ENCODE peak calls at places on chromosomes 13 and 19, in seven cellular contexts. One of them, this sample, is unnamed.

GRCh38 chr13:98930014-98930625 is 47.7 kb downstream of the DOCK9 start:
- DNase-seq in foreskin fibroblast: no peak
- DNase-seq in left ventricle myocardium inferior: no peak
- DNase-seq in fibroblast of the aortic adventitia: no peak
- DNase-seq in B cell: peak
- DNase-seq in mammary epithelial cell: no peak
- DNase-seq in cardiac muscle cell: no peak
- DNase-seq in this sample: peak

GRCh38 chr19:55686311-55687050 is 11.5 kb downstream of the EPN1 start:
- DNase-seq in B cell: no peak
- DNase-seq in left ventricle myocardium inferior: peak
- DNase-seq in cardiac muscle cell: no peak
- DNase-seq in foreskin fibroblast: no peak
- DNase-seq in mammary epithelial cell: no peak
- DNase-seq in fibroblast of the aortic adventitia: no peak
- DNase-seq in this sample: no peak

GRCh38 chr19:18708452-18709231 is 25.2 kb downstream of the CRTC1 start:
- DNase-seq in B cell: no peak
- DNase-seq in fibroblast of the aortic adventitia: no peak
- DNase-seq in cardiac muscle cell: no peak
- DNase-seq in mammary epithelial cell: no peak
- DNase-seq in foreskin fibroblast: no peak
- DNase-seq in left ventricle myocardium inferior: peak
- DNase-seq in this sample: no peak

GRCh38 chr19:1343026-1343425 is 40.7 kb upstream of the NDUFS7 start:
- DNase-seq in B cell: no peak
- DNase-seq in foreskin fibroblast: peak
- DNase-seq in cardiac muscle cell: peak
- DNase-seq in mammary epithelial cell: no peak
- DNase-seq in left ventricle myocardium inferior: no peak
- DNase-seq in fibroblast of the aortic adventitia: peak
- DNase-seq in this sample: no peak

GRCh38 chr13:26503826-26504594 is 53.5 kb upstream of the WASF3 start:
- DNase-seq in mammary epithelial cell: no peak
- DNase-seq in foreskin fibroblast: no peak
- DNase-seq in B cell: no peak
- DNase-seq in fibroblast of the aortic adventitia: no peak
- DNase-seq in left ventricle myocardium inferior: no peak
- DNase-seq in cardiac muscle cell: no peak
- DNase-seq in this sample: no peak

GRCh38 chr13:80881495-80882482 is 540.9 kb upstream of the SPRY2 start:
- DNase-seq in mammary epithelial cell: peak
- DNase-seq in fibroblast of the aortic adventitia: peak
- DNase-seq in cardiac muscle cell: peak
- DNase-seq in foreskin fibroblast: peak
- DNase-seq in left ventricle myocardium inferior: no peak
- DNase-seq in B cell: no peak
- DNase-seq in this sample: no peak

GRCh38 chr13:39656325-39656677 is 839 bp downstream of the COG6 start:
- DNase-seq in left ventricle myocardium inferior: no peak
- DNase-seq in fibroblast of the aortic adventitia: peak
- DNase-seq in cardiac muscle cell: peak
- DNase-seq in foreskin fibroblast: no peak
- DNase-seq in mammary epithelial cell: peak
- DNase-seq in B cell: no peak
- DNase-seq in this sample: no peak

GRCh38 chr19:55923556-55923955 is 8.6 kb downstream of the NLRP13 start:
- DNase-seq in fibroblast of the aortic adventitia: no peak
- DNase-seq in left ventricle myocardium inferior: no peak
- DNase-seq in B cell: no peak
- DNase-seq in mammary epithelial cell: no peak
- DNase-seq in cardiac muscle cell: no peak
- DNase-seq in foreskin fibroblast: no peak
- DNase-seq in this sample: no peak

GRCh38 chr19:5571777-5572176 is 4.0 kb upstream of the TINCR start:
- DNase-seq in foreskin fibroblast: no peak
- DNase-seq in left ventricle myocardium inferior: no peak
- DNase-seq in cardiac muscle cell: no peak
- DNase-seq in fibroblast of the aortic adventitia: no peak
- DNase-seq in B cell: no peak
- DNase-seq in mammary epithelial cell: no peak
- DNase-seq in this sample: no peak

GRCh38 chr13:91946498-91947070 is 548.2 kb downstream of the GPC5 start:
- DNase-seq in fibroblast of the aortic adventitia: peak
- DNase-seq in cardiac muscle cell: peak
- DNase-seq in foreskin fibroblast: peak
- DNase-seq in B cell: no peak
- DNase-seq in mammary epithelial cell: peak
- DNase-seq in left ventricle myocardium inferior: no peak
- DNase-seq in this sample: no peak

GRCh38 chr19:42368765-42369164 is 21.3 kb downstream of the CNFN start:
- DNase-seq in mammary epithelial cell: no peak
- DNase-seq in left ventricle myocardium inferior: no peak
- DNase-seq in cardiac muscle cell: no peak
- DNase-seq in fibroblast of the aortic adventitia: no peak
- DNase-seq in B cell: no peak
- DNase-seq in foreskin fibroblast: no peak
- DNase-seq in this sample: no peak

GRCh38 chr13:41505209-41505835 is 48.0 kb downstream of the RGCC start:
- DNase-seq in cardiac muscle cell: peak
- DNase-seq in left ventricle myocardium inferior: no peak
- DNase-seq in fibroblast of the aortic adventitia: peak
- DNase-seq in B cell: no peak
- DNase-seq in mammary epithelial cell: peak
- DNase-seq in foreskin fibroblast: peak
- DNase-seq in this sample: no peak

GRCh38 chr13:25874907-25875306 is 176.9 kb downstream of the SHISA2 start:
- DNase-seq in cardiac muscle cell: no peak
- DNase-seq in fibroblast of the aortic adventitia: no peak
- DNase-seq in foreskin fibroblast: no peak
- DNase-seq in mammary epithelial cell: no peak
- DNase-seq in left ventricle myocardium inferior: no peak
- DNase-seq in B cell: no peak
- DNase-seq in this sample: peak

GRCh38 chr13:74052402-74052928 is 81.7 kb downstream of the KLF12 start:
- DNase-seq in mammary epithelial cell: no peak
- DNase-seq in cardiac muscle cell: no peak
- DNase-seq in left ventricle myocardium inferior: no peak
- DNase-seq in foreskin fibroblast: no peak
- DNase-seq in B cell: no peak
- DNase-seq in fibroblast of the aortic adventitia: no peak
- DNase-seq in this sample: peak

GRCh38 chr19:35088514-35088913 is 27.1 kb upstream of the FXYD3 start:
- DNase-seq in foreskin fibroblast: peak
- DNase-seq in fibroblast of the aortic adventitia: peak
- DNase-seq in left ventricle myocardium inferior: no peak
- DNase-seq in cardiac muscle cell: peak
- DNase-seq in B cell: no peak
- DNase-seq in mammary epithelial cell: peak
- DNase-seq in this sample: no peak

GRCh38 chr19:8221161-8221560 is 12.0 kb downstream of the CERS4 start:
- DNase-seq in cardiac muscle cell: no peak
- DNase-seq in mammary epithelial cell: no peak
- DNase-seq in B cell: no peak
- DNase-seq in fibroblast of the aortic adventitia: no peak
- DNase-seq in foreskin fibroblast: peak
- DNase-seq in left ventricle myocardium inferior: no peak
- DNase-seq in this sample: no peak

GRCh38 chr19:5020368-5020767 is 51.5 kb downstream of the KDM4B start:
- DNase-seq in fibroblast of the aortic adventitia: no peak
- DNase-seq in left ventricle myocardium inferior: no peak
- DNase-seq in foreskin fibroblast: no peak
- DNase-seq in B cell: no peak
- DNase-seq in mammary epithelial cell: no peak
- DNase-seq in cardiac muscle cell: no peak
- DNase-seq in this sample: no peak

GRCh38 chr19:18861917-18862316 is 30.2 kb downstream of the UPF1 start:
- DNase-seq in left ventricle myocardium inferior: no peak
- DNase-seq in cardiac muscle cell: no peak
- DNase-seq in mammary epithelial cell: no peak
- DNase-seq in B cell: no peak
- DNase-seq in fibroblast of the aortic adventitia: no peak
- DNase-seq in foreskin fibroblast: no peak
- DNase-seq in this sample: no peak

GRCh38 chr19:10516671-10517286 is 468 bp downstream of the S1PR5 start:
- DNase-seq in B cell: no peak
- DNase-seq in foreskin fibroblast: no peak
- DNase-seq in cardiac muscle cell: no peak
- DNase-seq in left ventricle myocardium inferior: no peak
- DNase-seq in mammary epithelial cell: peak
- DNase-seq in fibroblast of the aortic adventitia: no peak
- DNase-seq in this sample: no peak

GRCh38 chr19:18710986-18711751 is 27.7 kb downstream of the CRTC1 start:
- DNase-seq in cardiac muscle cell: peak
- DNase-seq in mammary epithelial cell: no peak
- DNase-seq in left ventricle myocardium inferior: peak
- DNase-seq in fibroblast of the aortic adventitia: peak
- DNase-seq in B cell: no peak
- DNase-seq in foreskin fibroblast: peak
- DNase-seq in this sample: no peak

GRCh38 chr19:33487901-33488817 is 33.4 kb downstream of the PEPD start:
- DNase-seq in B cell: no peak
- DNase-seq in cardiac muscle cell: no peak
- DNase-seq in mammary epithelial cell: no peak
- DNase-seq in foreskin fibroblast: no peak
- DNase-seq in left ventricle myocardium inferior: no peak
- DNase-seq in fibroblast of the aortic adventitia: no peak
- DNase-seq in this sample: no peak

GRCh38 chr13:28423010-28423409 is 71.9 kb downstream of the FLT1 start:
- DNase-seq in foreskin fibroblast: no peak
- DNase-seq in cardiac muscle cell: no peak
- DNase-seq in left ventricle myocardium inferior: peak
- DNase-seq in mammary epithelial cell: no peak
- DNase-seq in B cell: peak
- DNase-seq in fibroblast of the aortic adventitia: no peak
- DNase-seq in this sample: peak

GRCh38 chr13:25657062-25657588 is 285.4 kb downstream of the ATP8A2 start:
- DNase-seq in foreskin fibroblast: no peak
- DNase-seq in B cell: no peak
- DNase-seq in fibroblast of the aortic adventitia: no peak
- DNase-seq in mammary epithelial cell: no peak
- DNase-seq in cardiac muscle cell: no peak
- DNase-seq in left ventricle myocardium inferior: no peak
- DNase-seq in this sample: no peak

GRCh38 chr13:51278426-51279130 is 56.4 kb downstream of the FAM124A start:
- DNase-seq in B cell: no peak
- DNase-seq in left ventricle myocardium inferior: no peak
- DNase-seq in foreskin fibroblast: no peak
- DNase-seq in mammary epithelial cell: no peak
- DNase-seq in fibroblast of the aortic adventitia: no peak
- DNase-seq in cardiac muscle cell: no peak
- DNase-seq in this sample: no peak

GRCh38 chr13:107216046-107216715 is 648.2 kb upstream of the ARGLU1 start:
- DNase-seq in cardiac muscle cell: no peak
- DNase-seq in mammary epithelial cell: peak
- DNase-seq in left ventricle myocardium inferior: no peak
- DNase-seq in foreskin fibroblast: no peak
- DNase-seq in fibroblast of the aortic adventitia: no peak
- DNase-seq in B cell: no peak
- DNase-seq in this sample: no peak

GRCh38 chr13:114230117-114230516 is 4.6 kb upstream of the CDC16 start:
- DNase-seq in fibroblast of the aortic adventitia: peak
- DNase-seq in cardiac muscle cell: peak
- DNase-seq in left ventricle myocardium inferior: no peak
- DNase-seq in B cell: no peak
- DNase-seq in mammary epithelial cell: no peak
- DNase-seq in foreskin fibroblast: peak
- DNase-seq in this sample: no peak

GRCh38 chr13:45121421-45121820 is 1.1 kb downstream of the GTF2F2 start:
- DNase-seq in mammary epithelial cell: peak
- DNase-seq in B cell: no peak
- DNase-seq in cardiac muscle cell: peak
- DNase-seq in fibroblast of the aortic adventitia: peak
- DNase-seq in foreskin fibroblast: peak
- DNase-seq in left ventricle myocardium inferior: no peak
- DNase-seq in this sample: no peak
- TF ChIP-seq CTCF in mammary epithelial cell: no peak
- TF ChIP-seq CTCF in B cell: peak
- TF ChIP-seq CTCF in cardiac muscle cell: peak
- TF ChIP-seq CTCF in fibroblast of the aortic adventitia: peak
- TF ChIP-seq CTCF in foreskin fibroblast: peak
- TF ChIP-seq CTCF in left ventricle myocardium inferior: no peak
- TF ChIP-seq CTCF in this sample: no peak

DNA sequence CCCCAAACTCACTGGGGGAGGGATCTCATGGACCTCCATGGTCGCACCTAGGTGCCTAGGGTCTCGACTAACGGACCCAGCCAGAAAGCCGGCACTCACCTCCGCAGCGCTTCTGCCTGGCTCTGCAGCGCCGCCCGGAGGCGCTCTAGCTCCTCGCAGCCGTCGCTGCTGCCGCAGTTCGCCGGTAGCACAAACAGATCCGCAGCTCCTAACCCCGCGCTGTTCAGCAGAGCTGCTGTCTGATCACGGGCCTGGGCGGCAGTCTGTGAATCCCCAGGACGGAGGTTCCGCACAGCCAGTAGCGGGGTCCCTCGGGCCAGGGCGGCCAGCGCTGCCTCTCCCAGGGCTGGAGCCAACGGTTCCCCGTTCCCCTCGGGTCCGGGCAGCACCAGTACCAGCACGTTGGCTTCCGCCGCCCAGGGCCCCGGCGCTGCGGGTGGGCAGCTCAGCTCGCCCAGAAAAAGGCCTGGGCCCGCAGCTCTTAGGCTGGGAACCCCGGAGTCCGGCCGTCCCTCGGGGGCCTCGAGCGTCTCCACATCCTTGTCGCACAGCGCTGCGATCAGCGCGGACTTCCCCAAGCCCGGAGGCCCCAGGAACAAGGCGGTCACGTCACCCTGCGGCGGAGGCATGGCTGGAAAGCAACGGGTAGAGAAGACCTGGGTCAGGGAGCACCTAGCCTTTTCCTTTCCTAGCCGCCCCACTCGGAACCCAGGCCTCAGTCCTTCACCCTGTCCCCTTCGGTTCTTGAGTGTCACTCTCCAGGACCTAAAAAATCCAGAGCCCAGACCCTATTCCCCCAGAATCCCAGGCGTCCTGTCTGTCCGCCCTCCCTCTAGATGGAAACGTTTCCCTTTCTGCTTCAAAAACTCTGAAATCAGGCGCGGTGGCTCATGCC is 977 bp downstream of the IRGQ start:
- DNase-seq in cardiac muscle cell: peak
- DNase-seq in foreskin fibroblast: peak
- DNase-seq in fibroblast of the aortic adventitia: peak
- DNase-seq in left ventricle myocardium inferior: no peak
- DNase-seq in B cell: peak
- DNase-seq in mammary epithelial cell: peak
- DNase-seq in this sample: peak
- TF ChIP-seq CTCF in cardiac muscle cell: peak
- TF ChIP-seq CTCF in foreskin fibroblast: peak
- TF ChIP-seq CTCF in fibroblast of the aortic adventitia: peak
- TF ChIP-seq CTCF in left ventricle myocardium inferior: peak
- TF ChIP-seq CTCF in B cell: peak
- TF ChIP-seq CTCF in mammary epithelial cell: peak
- TF ChIP-seq CTCF in this sample: peak

GRCh38 chr13:77056382-77056781 is 29.4 kb upstream of the FBXL3 start:
- DNase-seq in left ventricle myocardium inferior: no peak
- DNase-seq in foreskin fibroblast: no peak
- DNase-seq in fibroblast of the aortic adventitia: no peak
- DNase-seq in B cell: no peak
- DNase-seq in mammary epithelial cell: no peak
- DNase-seq in cardiac muscle cell: no peak
- DNase-seq in this sample: no peak
- TF ChIP-seq CTCF in left ventricle myocardium inferior: no peak
- TF ChIP-seq CTCF in foreskin fibroblast: no peak
- TF ChIP-seq CTCF in fibroblast of the aortic adventitia: no peak
- TF ChIP-seq CTCF in B cell: no peak
- TF ChIP-seq CTCF in mammary epithelial cell: no peak
- TF ChIP-seq CTCF in cardiac muscle cell: no peak
- TF ChIP-seq CTCF in this sample: no peak

GRCh38 chr13:79056706-79057105 is 349.3 kb downstream of the RBM26 start:
- DNase-seq in cardiac muscle cell: no peak
- DNase-seq in left ventricle myocardium inferior: no peak
- DNase-seq in foreskin fibroblast: no peak
- DNase-seq in B cell: no peak
- DNase-seq in fibroblast of the aortic adventitia: no peak
- DNase-seq in mammary epithelial cell: no peak
- DNase-seq in this sample: no peak
- TF ChIP-seq CTCF in cardiac muscle cell: no peak
- TF ChIP-seq CTCF in left ventricle myocardium inferior: no peak
- TF ChIP-seq CTCF in foreskin fibroblast: no peak
- TF ChIP-seq CTCF in B cell: no peak
- TF ChIP-seq CTCF in fibroblast of the aortic adventitia: no peak
- TF ChIP-seq CTCF in mammary epithelial cell: peak
- TF ChIP-seq CTCF in this sample: no peak